ENCODE peak calls at places on chromosomes 13 and 19, in eight cellular contexts. L is HS-27A; B is hypothalamus; J is transverse colon; R is HT1080; Y is stimulated activated CD4-positive, alpha-beta T cell treated with anti-CD3 and anti-CD28 coated beads, Interleukin-2, amount 100 ng/mL, for 48 hours; Q is spleen; H is naive thymus-derived CD4-positive, alpha-beta T cell. F is an unnamed sample.
A peak's percentile ranks its signal among the peaks of the same experiment; 100 is the strongest.

GRCh38 chr13:59166174-59166573 is 997.6 kb downstream of the DIAPH3 start:
- DNase-seq in Q (no peak), B (no peak), J (no peak), R (peak; percentile 59), Y (no peak), H (no peak), L (no peak), F (no peak)

GRCh38 chr19:13976446-13976845 is 24.1 kb downstream of the DCAF15 start:
- DNase-seq in B (no peak), Y (no peak), Q (no peak), H (no peak), J (no peak), R (no peak), L (no peak), F (no peak)

GRCh38 chr13:58919551-58919950 is 1244.2 kb downstream of the DIAPH3 start:
- DNase-seq in L (no peak), J (no peak), Q (no peak), H (no peak), R (no peak), B (no peak), Y (no peak), F (no peak)

GRCh38 chr13:78382946-78383542 is 220.3 kb downstream of the POU4F1 start:
- DNase-seq in B (no peak), R (no peak), Y (no peak), H (no peak), J (no peak), Q (no peak), L (no peak), F (no peak)

GRCh38 chr13:47932953-47933687 is 68.0 kb downstream of the SUCLA2 start:
- DNase-seq in Y (no peak), H (no peak), B (no peak), R (no peak), L (no peak), J (no peak), Q (no peak), F (no peak)

GRCh38 chr19:10708261-10708660 is 7.0 kb downstream of the QTRT1 start:
- DNase-seq in H (no peak), Q (no peak), Y (no peak), B (no peak), R (no peak), L (no peak), J (no peak), F (no peak)

GRCh38 chr19:56393119-56394012 is at the start of gene ZNF582:
- DNase-seq in H (peak; percentile 90), L (peak; percentile 87), R (no peak), J (peak; percentile 92), Q (peak; percentile 98), Y (peak; percentile 83), B (peak; percentile 81), F (peak; percentile 99)

GRCh38 chr13:44557986-44558385 is 18.1 kb downstream of the TSC22D1 start:
- DNase-seq in J (no peak), Y (no peak), H (no peak), B (no peak), Q (no peak), R (no peak), L (no peak), F (no peak)

GRCh38 chr19:46016426-46017094 is 6.3 kb downstream of the PGLYRP1 start:
- DNase-seq in Y (peak; percentile 85), B (peak; percentile 27), H (peak; percentile 73), J (peak; percentile 87), L (peak; percentile 36), R (peak; percentile 60), Q (peak; percentile 95), F (peak; percentile 95)

GRCh38 chr19:16143399-16144215 is at the start of gene HSH2D:
- DNase-seq in Y (peak; percentile 67), J (peak; percentile 96), H (peak; percentile 81), B (no peak), R (no peak), L (no peak), Q (peak; percentile 99), F (peak; percentile 86)

GRCh38 chr13:108086678-108087077 is 128.7 kb downstream of the LIG4 start:
- DNase-seq in Q (no peak), H (no peak), L (no peak), Y (no peak), J (no peak), R (peak; percentile 46), B (no peak), F (no peak)

GRCh38 chr13:101773062-101773461 is 320.6 kb downstream of the ITGBL1 start:
- DNase-seq in R (no peak), B (no peak), H (no peak), Y (no peak), L (no peak), Q (no peak), J (no peak), F (no peak)

GRCh38 chr13:36674337-36675212 is 755 bp downstream of the SERTM1 start:
- DNase-seq in H (no peak), J (no peak), Q (no peak), B (no peak), Y (no peak), R (no peak), L (no peak), F (no peak)

GRCh38 chr19:5719274-5719960 is 529 bp downstream of the LONP1 start:
- DNase-seq in Q (no peak), B (no peak), L (no peak), H (no peak), R (no peak), J (no peak), Y (peak; percentile 30), F (no peak)

GRCh38 chr19:40055832-40056504 is at the start of gene ZNF780B:
- DNase-seq in Y (peak; percentile 54), J (peak; percentile 80), R (peak; percentile 56), Q (peak; percentile 92), B (peak; percentile 11), L (peak; percentile 66), H (peak; percentile 75), F (peak; percentile 83)

GRCh38 chr19:27972291-27973040 is 1240.5 kb downstream of the UQCRFS1 start:
- DNase-seq in J (no peak), Y (no peak), B (no peak), L (no peak), R (peak; percentile 85), Q (no peak), H (no peak), F (no peak)

GRCh38 chr19:46386996-46387712 is 26.2 kb downstream of the CCDC8 start:
- DNase-seq in Q (peak; percentile 56), Y (no peak), R (no peak), H (no peak), L (no peak), J (no peak), B (no peak), F (peak; percentile 79)

GRCh38 chr19:17757125-17757524 is 5.8 kb downstream of the FCHO1 start:
- DNase-seq in H (no peak), R (peak; percentile 66), B (peak; percentile 84), Q (no peak), L (no peak), Y (no peak), J (peak; percentile 71), F (no peak)

GRCh38 chr13:72253754-72254153 is 386.8 kb upstream of the DACH1 start:
- DNase-seq in J (no peak), B (no peak), R (no peak), Y (no peak), L (no peak), Q (no peak), H (no peak), F (no peak)